ENCODE peak calls at places on chromosome 21, in ten cellular contexts. N is kidney; K is SJSA1; L is GM12865; S is mammary epithelial cell; C is AG09309; T is stomach; O is adrenal gland; Z is CD8-positive, alpha-beta T cell; W is adipocyte. G is an unnamed sample.

GRCh38 chr21:35965699-35966098 is 94.6 kb downstream of the SETD4 start:
- DNase-seq in K (no peak), C (no peak), Z (no peak), N (no peak), S (no peak), W (no peak), T (no peak), O (no peak), L (no peak), G (no peak)

GRCh38 chr21:44089001-44089911 is 17.9 kb upstream of the PWP2 start:
- DNase-seq in C (no peak), N (peak; percentile 80), O (no peak), L (no peak), T (peak; percentile 25), W (no peak), Z (peak; percentile 32), K (no peak), S (no peak), G (no peak)

GRCh38 chr21:36388835-36389234 is 3.6 kb downstream of the CHAF1B start:
- DNase-seq in N (no peak), O (no peak), K (no peak), C (no peak), L (peak; percentile 74), Z (no peak), T (no peak), S (peak; percentile 37), W (peak; percentile 29), G (no peak)

GRCh38 chr21:36103434-36103833 is 31.4 kb upstream of the CBR3 start:
- DNase-seq in Z (no peak), N (no peak), W (no peak), T (no peak), C (no peak), O (no peak), S (no peak), K (no peak), L (no peak), G (no peak)

GRCh38 chr21:36790616-36791015 is 91.7 kb downstream of the SIM2 start:
- DNase-seq in N (no peak), W (no peak), O (no peak), C (no peak), L (no peak), Z (no peak), K (no peak), T (no peak), S (no peak), G (no peak)

GRCh38 chr21:36910581-36911307 is 55.7 kb downstream of the HLCS start:
- DNase-seq in Z (no peak), W (peak; percentile 75), N (no peak), K (no peak), L (no peak), S (no peak), O (no peak), C (no peak), T (no peak), G (peak; percentile 53)

GRCh38 chr21:39313457-39314154 is at the start of gene BRWD1:
- DNase-seq in C (no peak), W (peak; percentile 93), T (peak; percentile 80), N (peak; percentile 94), Z (peak; percentile 72), S (peak; percentile 82), O (peak; percentile 81), L (peak; percentile 94), K (peak; percentile 97), G (peak; percentile 64)

GRCh38 chr21:18951291-18952038 is 547.9 kb upstream of the TMPRSS15 start:
- DNase-seq in S (no peak), O (peak; percentile 27), T (no peak), N (no peak), W (no peak), K (no peak), Z (no peak), C (no peak), L (peak; percentile 7), G (no peak)

GRCh38 chr21:21046063-21046462 is 47.9 kb downstream of the NCAM2 start:
- DNase-seq in S (no peak), W (no peak), T (no peak), L (no peak), N (no peak), O (no peak), C (no peak), Z (no peak), K (no peak), G (no peak)

DNA sequence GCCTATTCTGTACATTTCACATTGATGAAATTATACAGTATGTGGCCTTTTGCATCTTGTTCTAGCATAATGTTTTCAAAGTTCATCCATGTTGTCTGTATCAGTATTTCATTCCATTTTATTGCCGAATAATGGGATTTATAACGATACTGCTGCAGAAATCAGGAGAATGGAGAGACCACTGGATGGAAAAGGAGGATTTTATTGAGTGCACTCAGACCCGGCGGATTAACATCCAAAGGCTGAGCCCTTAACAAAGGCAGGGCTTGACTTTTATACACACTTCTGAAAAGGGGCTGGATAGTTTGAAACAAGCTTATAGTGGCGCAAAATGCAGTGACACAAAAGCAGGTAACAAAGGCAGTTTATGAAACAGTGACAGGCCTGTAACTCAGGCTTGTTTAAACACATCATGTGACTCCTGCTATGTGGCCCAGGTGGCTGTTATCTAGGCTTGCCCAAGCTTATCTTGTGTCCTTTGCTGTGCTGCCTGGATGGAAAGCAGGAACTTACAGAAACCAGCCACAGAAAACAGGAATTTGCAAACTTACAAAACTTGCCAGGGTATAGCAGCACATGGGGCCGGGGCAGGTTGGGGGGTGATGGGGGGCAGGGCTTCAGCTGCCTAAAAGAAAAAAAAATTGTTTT is 32.8 kb upstream of the KCNJ15 start:
- DNase-seq in C (no peak), W (peak; percentile 14), T (no peak), N (no peak), K (no peak), S (peak; percentile 37), L (peak; percentile 36), O (no peak), Z (no peak), G (no peak)
- H3K4me3 ChIP-seq in C (no peak overlapping the region), W (peak overlapping the region; percentile 11), T (no peak overlapping the region), N (no peak overlapping the region), K (no peak overlapping the region), S (no peak overlapping the region), L (no peak overlapping the region), O (no peak overlapping the region), Z (no peak overlapping the region), G (no peak overlapping the region)

DNA sequence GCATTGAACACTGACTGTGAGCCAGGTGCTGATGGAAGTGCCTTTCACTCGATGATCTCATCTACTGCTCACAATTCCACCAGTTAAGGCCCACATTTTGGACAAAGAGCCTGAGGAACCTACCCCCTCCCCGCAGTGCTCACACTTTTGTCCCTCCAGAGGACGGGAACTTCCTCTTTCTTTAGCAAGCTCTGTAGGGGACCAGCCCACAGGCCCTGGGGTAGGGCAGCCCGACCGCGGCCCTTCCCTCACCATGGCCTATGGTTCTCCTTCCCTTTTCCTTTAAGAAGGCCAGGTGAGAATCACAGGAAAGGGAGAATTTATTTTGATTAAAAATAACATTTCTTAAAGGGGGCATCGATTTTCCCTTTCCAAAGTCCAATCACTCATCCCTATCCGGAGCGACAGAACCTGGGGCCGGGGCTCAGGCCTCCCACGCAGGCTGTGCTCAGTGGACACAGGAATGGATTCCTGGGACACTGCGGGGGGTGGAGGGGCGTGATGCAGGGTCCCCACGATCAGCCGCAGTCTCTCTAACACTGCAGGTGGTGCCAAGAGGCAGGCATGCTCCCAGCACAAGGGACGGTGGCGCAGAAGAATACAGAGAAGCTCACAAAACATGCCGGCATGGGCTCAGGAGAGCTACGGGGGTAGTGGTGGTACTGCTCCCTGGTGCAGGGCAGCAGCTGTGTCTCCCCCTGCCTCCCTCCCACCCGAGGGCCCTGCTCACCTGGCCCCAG is 8.9 kb upstream of the KCNE1 start:
- DNase-seq in O (no peak), N (no peak), T (no peak), C (no peak), L (no peak), K (no peak), S (no peak), Z (no peak), W (no peak), G (no peak)
- H3K4me3 ChIP-seq in O (no peak overlapping the region), N (no peak overlapping the region), T (no peak overlapping the region), C (no peak overlapping the region), L (no peak overlapping the region), K (no peak overlapping the region), S (no peak overlapping the region), Z (no peak overlapping the region), W (no peak overlapping the region), G (no peak overlapping the region)

GRCh38 chr21:41664881-41665765 is 101.7 kb downstream of the RIPK4 start:
- DNase-seq in W (peak; percentile 67), L (no peak), O (no peak), T (no peak), C (no peak), N (no peak), S (no peak), Z (no peak), K (peak; percentile 71), G (peak; percentile 51)
- H3K4me3 ChIP-seq in W (peak overlapping the region; percentile 34), L (no peak overlapping the region), O (no peak overlapping the region), T (no peak overlapping the region), C (no peak overlapping the region), N (no peak overlapping the region), S (no peak overlapping the region), Z (no peak overlapping the region), K (no peak overlapping the region), G (no peak overlapping the region)

GRCh38 chr21:42302292-42302650 is 12.9 kb downstream of the TFF3 start:
- DNase-seq in T (no peak), W (no peak), S (no peak), N (peak; percentile 33), O (no peak), C (no peak), Z (no peak), K (no peak), L (no peak), G (no peak)
- H3K4me3 ChIP-seq in T (no peak overlapping the region), W (no peak overlapping the region), S (no peak overlapping the region), N (no peak overlapping the region), O (no peak overlapping the region), C (no peak overlapping the region), Z (no peak overlapping the region), K (no peak overlapping the region), L (no peak overlapping the region), G (no peak overlapping the region)

G was measured in skeletal muscle cell.